ENCODE peak calls at places on chromosome 2, in nine cellular contexts. Q, P, T, H, K, A, V, I and W are unnamed samples.

GRCh38 chr2:109446531-109447131 is 167.1 kb downstream of the SEPTIN10 start:
- DNase-seq in Q (peak), P (no peak), T (no peak), H (no peak), K (peak), A (no peak), V (no peak), I (no peak), W (no peak)

GRCh38 chr2:88843061-88843460 is 151.6 kb downstream of the RPIA start:
- DNase-seq in Q (no peak), P (no peak), T (no peak), H (no peak), K (no peak), A (no peak), V (no peak), I (no peak), W (no peak)

GRCh38 chr2:30427606-30428005 is 19.4 kb upstream of the LCLAT1 start:
- DNase-seq in Q (no peak), P (no peak), T (no peak), H (no peak), K (no peak), A (no peak), V (no peak), I (no peak), W (no peak)

GRCh38 chr2:27186613-27187345 is 25.1 kb upstream of the ATRAID start:
- DNase-seq in Q (no peak), P (no peak), T (no peak), H (no peak), K (no peak), A (no peak), V (no peak), I (no peak), W (no peak)

GRCh38 chr2:35082072-35082471 is 1273.5 kb upstream of the CRIM1 start:
- DNase-seq in Q (no peak), P (no peak), T (no peak), H (no peak), K (no peak), A (no peak), V (no peak), I (no peak), W (no peak)

GRCh38 chr2:178644919-178645318 is 162.3 kb downstream of the TTN start:
- DNase-seq in Q (no peak), P (no peak), T (no peak), H (no peak), K (no peak), A (no peak), V (no peak), I (no peak), W (no peak)

GRCh38 chr2:85843543-85843942 is 45.2 kb downstream of the ST3GAL5 start:
- DNase-seq in Q (no peak), P (no peak), T (no peak), H (no peak), K (no peak), A (peak), V (peak), I (no peak), W (no peak)

GRCh38 chr2:189213226-189213625 is 33.7 kb upstream of the COL5A2 start:
- DNase-seq in Q (no peak), P (no peak), T (no peak), H (no peak), K (no peak), A (no peak), V (no peak), I (no peak), W (no peak)

GRCh38 chr2:230944123-230944653 is 19.1 kb upstream of the GPR55 start:
- DNase-seq in Q (no peak), P (no peak), T (no peak), H (no peak), K (no peak), A (peak), V (no peak), I (no peak), W (no peak)

GRCh38 chr2:9244985-9245544 is 38.5 kb downstream of the ASAP2 start:
- DNase-seq in Q (no peak), P (no peak), T (no peak), H (no peak), K (no peak), A (no peak), V (no peak), I (no peak), W (no peak)

GRCh38 chr2:71702071-71702970 is 249.0 kb downstream of the DYSF start:
- DNase-seq in Q (peak), P (no peak), T (no peak), H (no peak), K (no peak), A (no peak), V (no peak), I (no peak), W (no peak)

GRCh38 chr2:133135035-133135654 is 433.1 kb downstream of the NCKAP5 start:
- DNase-seq in Q (no peak), P (no peak), T (no peak), H (no peak), K (no peak), A (no peak), V (no peak), I (no peak), W (no peak)

GRCh38 chr2:65300772-65301711 is 73.4 kb downstream of the ACTR2 start:
- DNase-seq in Q (peak), P (no peak), T (no peak), H (no peak), K (peak), A (peak), V (no peak), I (no peak), W (no peak)

GRCh38 chr2:176817061-176817565 is 395.5 kb upstream of the HNRNPA3 start:
- DNase-seq in Q (no peak), P (no peak), T (no peak), H (no peak), K (no peak), A (peak), V (no peak), I (no peak), W (no peak)

GRCh38 chr2:210792000-210792399 is 235.6 kb downstream of the CPS1 start:
- DNase-seq in Q (no peak), P (no peak), T (no peak), H (no peak), K (no peak), A (no peak), V (no peak), I (no peak), W (no peak)

GRCh38 chr2:190649798-190650390 is 1.0 kb downstream of the NAB1 start:
- DNase-seq in Q (no peak), P (no peak), T (peak), H (no peak), K (no peak), A (peak), V (no peak), I (peak), W (peak)

DNA sequence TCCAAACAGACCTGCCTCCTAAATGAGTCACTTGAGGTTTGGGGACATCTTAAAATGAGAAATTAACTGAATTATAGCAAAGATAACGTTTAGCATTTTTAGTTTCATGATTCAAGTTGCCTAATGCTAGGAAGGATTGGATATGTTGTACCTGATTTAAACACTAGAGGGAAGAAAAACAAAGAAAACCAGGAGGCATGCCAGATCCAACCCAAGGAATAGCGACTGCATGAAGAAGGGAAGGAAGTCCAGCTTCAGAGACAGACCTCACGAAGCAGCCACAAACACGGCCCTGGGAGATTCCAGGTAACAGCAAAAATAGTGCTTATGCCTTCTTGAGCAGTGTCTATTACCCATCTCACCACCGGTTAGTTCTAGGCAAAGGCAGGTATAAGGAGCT is 499.9 kb upstream of the SPHKAP start:
- DNase-seq in Q (no peak), P (peak), T (no peak), H (no peak), K (no peak), A (no peak), V (no peak), I (no peak), W (peak)
- H3K4me3 ChIP-seq in Q (no peak), P (no peak), T (no peak), H (no peak), K (no peak), A (no peak), V (no peak), I (no peak), W (no peak)

GRCh38 chr2:62465039-62465740 is 40.8 kb downstream of the TMEM17 start:
- DNase-seq in Q (no peak), P (no peak), T (no peak), H (no peak), K (no peak), A (no peak), V (no peak), I (no peak), W (no peak)
- H3K4me3 ChIP-seq in Q (no peak), P (no peak), T (no peak), H (no peak), K (no peak), A (no peak), V (no peak), I (no peak), W (no peak)

GRCh38 chr2:12109363-12110017 is 363.1 kb downstream of the LPIN1 start:
- DNase-seq in Q (no peak), P (no peak), T (no peak), H (no peak), K (no peak), A (no peak), V (no peak), I (no peak), W (no peak)

GRCh38 chr2:12106440-12107080 is 360.1 kb downstream of the LPIN1 start:
- DNase-seq in Q (peak), P (no peak), T (peak), H (no peak), K (peak), A (peak), V (no peak), I (no peak), W (peak)

GRCh38 chr2:12102679-12103078 is 356.2 kb downstream of the LPIN1 start:
- DNase-seq in Q (no peak), P (no peak), T (no peak), H (no peak), K (no peak), A (no peak), V (no peak), I (no peak), W (no peak)

GRCh38 chr2:12107849-12108420 is 361.5 kb downstream of the LPIN1 start:
- DNase-seq in Q (no peak), P (no peak), T (peak), H (no peak), K (no peak), A (no peak), V (no peak), I (no peak), W (no peak)

DNA sequence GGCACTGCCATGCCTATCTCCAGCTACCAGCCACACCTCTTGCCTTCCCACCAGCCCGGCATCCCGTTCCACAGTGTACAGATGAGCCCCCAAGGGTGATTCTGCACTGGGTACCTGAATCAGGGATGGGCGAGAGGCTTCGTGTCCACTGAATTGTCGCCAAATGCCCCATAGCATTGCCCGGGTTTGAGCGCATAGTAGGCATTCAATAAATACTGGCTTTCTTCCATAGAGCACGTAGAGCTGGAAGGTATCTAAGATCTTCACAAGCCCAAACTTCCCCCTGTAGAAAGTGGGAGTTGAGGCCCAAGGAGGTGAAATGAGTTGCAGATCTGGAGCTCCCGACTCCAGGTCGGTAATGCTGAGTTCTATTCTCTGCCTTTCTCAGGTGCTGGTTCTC is 358.7 kb downstream of the LPIN1 start:
- DNase-seq in Q (no peak), P (no peak), T (no peak), H (no peak), K (no peak), A (no peak), V (no peak), I (no peak), W (no peak)
- H3K4me3 ChIP-seq in Q (no peak), P (no peak), T (no peak), H (no peak), K (no peak), A (no peak), V (no peak), I (no peak), W (no peak)

GRCh38 chr2:240962371-240963064 is 35.9 kb upstream of the SNED1 start:
- DNase-seq in Q (peak), P (no peak), T (peak), H (no peak), K (peak), A (no peak), V (no peak), I (peak), W (no peak)

GRCh38 chr2:240960963-240961876 is 37.2 kb upstream of the SNED1 start:
- DNase-seq in Q (peak), P (no peak), T (peak), H (no peak), K (peak), A (no peak), V (no peak), I (no peak), W (no peak)

GRCh38 chr2:240960309-240960962 is 38.0 kb upstream of the SNED1 start:
- DNase-seq in Q (peak), P (no peak), T (no peak), H (no peak), K (peak), A (no peak), V (no peak), I (no peak), W (no peak)

GRCh38 chr2:240963065-240963375 is 35.4 kb upstream of the SNED1 start:
- DNase-seq in Q (peak), P (no peak), T (no peak), H (no peak), K (peak), A (no peak), V (no peak), I (no peak), W (no peak)

DNA sequence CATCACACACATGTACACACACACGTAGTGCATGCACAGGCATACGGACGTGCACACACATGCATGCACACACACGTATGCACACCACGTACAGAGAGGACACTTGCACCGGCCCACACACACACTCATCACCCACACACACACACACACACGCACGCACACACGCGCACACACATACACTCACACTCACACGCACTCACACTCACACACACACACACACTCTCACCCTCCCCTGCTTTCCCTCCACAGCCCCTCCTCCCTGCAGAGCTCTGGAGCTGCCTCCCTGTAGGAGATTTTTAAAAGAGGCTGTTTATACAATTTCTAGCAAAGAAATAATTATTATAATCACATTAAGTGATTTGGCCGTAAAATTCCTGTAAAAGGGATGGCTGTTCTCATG is 36.5 kb upstream of the SNED1 start:
- DNase-seq in Q (peak), P (no peak), T (no peak), H (no peak), K (peak), A (no peak), V (no peak), I (no peak), W (no peak)
- H3K4me3 ChIP-seq in Q (no peak), P (no peak), T (no peak), H (no peak), K (no peak), A (no peak), V (no peak), I (no peak), W (no peak)

GRCh38 chr2:78118037-78118436 is 595.9 kb upstream of the LRRTM4 start:
- DNase-seq in Q (no peak), P (no peak), T (no peak), H (no peak), K (no peak), A (no peak), V (no peak), I (no peak), W (no peak)

GRCh38 chr2:78115291-78115690 is 593.1 kb upstream of the LRRTM4 start:
- DNase-seq in Q (no peak), P (no peak), T (no peak), H (no peak), K (no peak), A (no peak), V (no peak), I (no peak), W (no peak)
- H3K4me3 ChIP-seq in Q (no peak), P (no peak), T (no peak), H (no peak), K (no peak), A (no peak), V (no peak), I (no peak), W (no peak)

DNA sequence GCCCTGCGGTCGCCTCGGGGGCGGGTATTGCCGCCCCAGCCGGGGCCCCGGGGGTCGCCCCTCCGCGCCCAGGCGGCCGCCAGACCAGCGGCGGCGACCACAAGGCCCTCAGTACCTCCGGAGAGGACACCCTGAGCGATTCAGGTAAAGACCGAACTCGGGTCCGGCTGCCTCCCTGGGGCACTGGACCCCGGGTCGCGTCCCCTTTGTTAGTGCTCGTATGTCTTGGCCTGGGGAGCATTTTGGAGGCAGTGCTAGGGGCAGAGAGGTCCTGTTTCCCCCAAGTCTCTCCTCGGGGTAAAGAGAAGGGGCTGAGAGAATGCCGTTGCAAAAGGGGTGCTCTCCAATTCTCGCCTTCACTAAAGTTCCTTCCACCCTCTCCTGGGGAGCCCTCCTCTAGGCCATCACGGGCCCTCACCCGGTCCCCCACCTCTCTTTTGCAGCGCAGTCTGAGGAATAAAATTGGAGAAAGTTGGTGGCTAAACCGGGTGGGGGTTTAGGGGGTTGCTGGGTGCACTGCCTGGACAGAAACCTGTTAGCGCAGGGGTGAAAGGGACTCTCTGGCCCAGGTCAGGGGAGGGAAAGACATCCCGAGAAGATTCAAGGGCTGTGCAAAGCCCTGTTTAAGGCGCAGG is 2.5 kb downstream of the MYCN start:
- DNase-seq in Q (no peak), P (no peak), T (no peak), H (no peak), K (no peak), A (no peak), V (no peak), I (no peak), W (no peak)
- H3K4me3 ChIP-seq in Q (peak), P (no peak), T (peak), H (peak), K (no peak), A (no peak), V (no peak), I (peak), W (no peak)

DNA sequence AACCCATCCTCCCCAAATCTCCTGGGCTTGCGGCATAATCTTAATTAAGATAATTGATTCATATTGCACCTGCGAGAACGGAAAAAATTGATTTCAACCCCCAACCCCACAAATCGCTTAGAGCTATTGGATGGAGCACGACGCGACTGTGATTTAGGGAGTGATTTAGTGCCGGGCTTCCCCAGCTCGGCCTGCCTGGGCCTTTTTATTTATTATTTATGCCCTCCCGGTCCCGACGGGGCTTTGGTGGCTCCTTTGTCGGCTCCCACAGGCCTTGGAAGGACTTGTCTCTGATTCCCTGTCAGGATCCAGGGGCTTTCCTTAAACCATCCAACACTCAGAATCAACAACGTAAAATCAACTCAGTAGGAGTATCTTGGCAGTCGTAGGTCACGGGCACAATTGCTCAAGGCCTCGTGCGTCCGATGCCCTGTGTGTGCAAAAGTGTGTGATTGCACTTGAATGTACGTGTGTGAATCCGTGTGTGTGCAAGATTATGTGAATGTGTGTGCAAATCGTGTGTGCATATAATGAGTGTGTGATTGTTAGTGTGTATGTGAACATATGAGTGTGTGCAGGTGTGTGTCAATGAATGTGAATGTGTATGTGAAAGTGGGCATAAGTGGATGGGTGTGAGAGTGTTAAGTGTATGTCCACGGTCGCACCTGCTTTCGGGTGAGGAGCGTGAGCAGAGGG is 4.3 kb upstream of the NEUROD1 start:
- DNase-seq in Q (no peak), P (no peak), T (no peak), H (no peak), K (no peak), A (no peak), V (no peak), I (no peak), W (no peak)
- H3K4me3 ChIP-seq in Q (no peak), P (no peak), T (peak), H (peak), K (no peak), A (no peak), V (no peak), I (no peak), W (no peak)

DNA sequence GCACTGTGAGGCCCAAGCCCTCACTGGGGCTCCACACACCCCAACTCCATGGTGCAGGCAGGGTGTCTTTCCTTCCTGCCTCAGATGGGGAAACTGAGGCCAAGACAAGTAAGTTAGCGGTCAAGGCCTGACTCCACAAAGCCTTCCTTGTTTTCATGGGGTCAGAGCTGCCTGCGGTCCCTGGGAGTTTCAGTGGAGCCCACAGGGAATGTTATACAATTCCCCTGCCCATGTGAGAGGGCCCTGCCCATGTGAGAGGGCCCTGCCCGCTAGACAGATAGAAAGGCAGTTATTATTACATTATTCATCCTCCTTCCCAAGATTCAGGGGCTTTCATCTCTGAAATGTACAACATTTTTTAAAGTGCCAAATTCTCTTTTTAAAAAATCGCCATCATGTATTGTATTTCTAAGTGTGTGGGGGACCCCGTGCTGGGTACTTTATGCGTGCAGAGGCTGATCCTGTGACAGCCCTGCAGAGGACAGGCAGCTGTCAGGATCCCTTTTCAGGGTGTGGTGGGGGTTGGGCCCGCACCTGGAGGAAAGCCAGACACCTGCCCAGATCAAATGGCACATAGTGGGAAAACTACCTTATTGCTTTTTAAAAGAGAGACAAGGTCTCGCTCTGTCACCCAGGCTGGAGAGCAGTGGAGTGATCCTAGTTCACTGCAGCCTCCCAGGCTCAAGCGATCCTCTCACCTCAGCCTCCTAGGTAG is 23.4 kb downstream of the FBLN7 start:
- DNase-seq in Q (peak), P (no peak), T (no peak), H (no peak), K (no peak), A (no peak), V (no peak), I (no peak), W (no peak)
- H3K4me3 ChIP-seq in Q (no peak), P (no peak), T (no peak), H (no peak), K (no peak), A (no peak), V (no peak), I (no peak), W (no peak)

GRCh38 chr2:62505109-62505508 is 886 bp downstream of the TMEM17 start:
- DNase-seq in Q (no peak), P (no peak), T (no peak), H (no peak), K (no peak), A (no peak), V (no peak), I (no peak), W (no peak)
- H3K4me3 ChIP-seq in Q (peak), P (no peak), T (peak), H (peak), K (peak), A (no peak), V (peak), I (no peak), W (no peak)